ENCODE peak calls at places on chromosomes 2 and 18, in eight cellular contexts. T, S, K, D, E, W, Z and A are unnamed samples.

GRCh38 chr2:86258106-86258505 is 58.8 kb downstream of the MRPL35 start:
- DNase-seq in T (no peak), S (no peak), K (no peak), D (no peak), E (no peak), W (no peak), Z (no peak), A (no peak)

GRCh38 chr18:73741946-73742345 is 405.7 kb downstream of the FBXO15 start:
- DNase-seq in T (peak; percentile 44), S (no peak), K (no peak), D (no peak), E (no peak), W (no peak), Z (no peak), A (no peak)

GRCh38 chr2:102266204-102266603 is 45.2 kb upstream of the IL1RL1 start:
- DNase-seq in T (no peak), S (no peak), K (no peak), D (peak; percentile 70), E (no peak), W (no peak), Z (no peak), A (no peak)

GRCh38 chr18:48459016-48459415 is 49.8 kb upstream of the ZBTB7C start:
- DNase-seq in T (no peak), S (no peak), K (no peak), D (no peak), E (no peak), W (no peak), Z (no peak), A (no peak)

GRCh38 chr2:126990605-126991532 is 92.2 kb downstream of the TEX51 start:
- DNase-seq in T (no peak), S (no peak), K (no peak), D (no peak), E (no peak), W (no peak), Z (no peak), A (no peak)

GRCh38 chr2:122734756-122735155 is 979.3 kb downstream of the TSN start:
- DNase-seq in T (peak; percentile 24), S (no peak), K (no peak), D (no peak), E (no peak), W (no peak), Z (no peak), A (no peak)

GRCh38 chr18:79922971-79923411 is 28.5 kb downstream of the SLC66A2 start:
- DNase-seq in T (no peak), S (peak; percentile 11), K (peak; percentile 19), D (peak; percentile 56), E (no peak), W (peak; percentile 31), Z (no peak), A (no peak)

GRCh38 chr2:239714116-239714515 is 311.0 kb downstream of the NDUFA10 start:
- DNase-seq in T (no peak), S (no peak), K (peak; percentile 17), D (no peak), E (no peak), W (no peak), Z (no peak), A (no peak)

GRCh38 chr2:25650249-25650648 is 23.1 kb downstream of the DTNB start:
- DNase-seq in T (no peak), S (no peak), K (no peak), D (no peak), E (no peak), W (no peak), Z (no peak), A (no peak)

GRCh38 chr2:20164061-20164733 is 60.7 kb downstream of the SDC1 start:
- DNase-seq in T (peak; percentile 50), S (peak; percentile 5), K (no peak), D (no peak), E (no peak), W (no peak), Z (no peak), A (no peak)

GRCh38 chr2:130371723-130372054 is 15.8 kb downstream of the PTPN18 start:
- DNase-seq in T (peak; percentile 65), S (no peak), K (no peak), D (no peak), E (no peak), W (no peak), Z (no peak), A (no peak)

GRCh38 chr2:117801826-117802225 is 12.7 kb upstream of the DDX18 start:
- DNase-seq in T (peak; percentile 68), S (no peak), K (no peak), D (no peak), E (no peak), W (no peak), Z (no peak), A (no peak)

GRCh38 chr18:36818652-36819051 is 10.2 kb downstream of the TPGS2 start:
- DNase-seq in T (no peak), S (no peak), K (no peak), D (no peak), E (no peak), W (no peak), Z (no peak), A (no peak)

GRCh38 chr2:170518911-170519310 is 196.2 kb upstream of the SP5 start:
- DNase-seq in T (no peak), S (no peak), K (no peak), D (no peak), E (no peak), W (no peak), Z (no peak), A (no peak)

GRCh38 chr2:66507673-66508127 is 72.8 kb downstream of the MEIS1 start:
- DNase-seq in T (no peak), S (no peak), K (no peak), D (no peak), E (no peak), W (no peak), Z (no peak), A (peak; percentile 56)

GRCh38 chr18:13185675-13186198 is 32.8 kb upstream of the LDLRAD4 start:
- DNase-seq in T (no peak), S (no peak), K (no peak), D (peak; percentile 73), E (no peak), W (no peak), Z (no peak), A (no peak)

GRCh38 chr2:108396845-108397244 is 19.1 kb downstream of the SULT1C4 start:
- DNase-seq in T (peak; percentile 66), S (no peak), K (no peak), D (no peak), E (no peak), W (no peak), Z (no peak), A (peak; percentile 49)

GRCh38 chr2:235603659-235604058 is 109.8 kb downstream of the AGAP1 start:
- DNase-seq in T (no peak), S (no peak), K (no peak), D (no peak), E (no peak), W (no peak), Z (no peak), A (no peak)

GRCh38 chr2:219378167-219378851 is 9.4 kb downstream of the DNPEP start:
- DNase-seq in T (no peak), S (no peak), K (no peak), D (no peak), E (no peak), W (no peak), Z (no peak), A (no peak)

GRCh38 chr2:59184281-59185020 is 943.3 kb upstream of the FANCL start:
- DNase-seq in T (peak; percentile 45), S (no peak), K (no peak), D (no peak), E (no peak), W (no peak), Z (no peak), A (no peak)

GRCh38 chr2:122263746-122264145 is 508.3 kb downstream of the TSN start:
- DNase-seq in T (peak; percentile 16), S (no peak), K (no peak), D (no peak), E (no peak), W (no peak), Z (no peak), A (no peak)

GRCh38 chr2:217650716-217651360 is 352.0 kb downstream of the TNS1 start:
- DNase-seq in T (peak; percentile 75), S (peak; percentile 23), K (no peak), D (no peak), E (peak; percentile 29), W (no peak), Z (no peak), A (peak; percentile 66)

GRCh38 chr2:27281855-27282559 is at the start of gene TRIM54:
- DNase-seq in T (peak; percentile 56), S (no peak), K (no peak), D (no peak), E (no peak), W (no peak), Z (no peak), A (peak; percentile 84)
- H3K4me3 ChIP-seq in T (no peak within 1 kb of the TSS), S (no peak within 1 kb of the TSS), K (no peak within 1 kb of the TSS), D (peak within 1 kb of the TSS; percentile 62), E (no peak within 1 kb of the TSS), W (no peak within 1 kb of the TSS), Z (no peak within 1 kb of the TSS), A (peak within 1 kb of the TSS; percentile 20)

GRCh38 chr2:237705225-237705524 is 77.8 kb downstream of the LRRFIP1 start:
- DNase-seq in T (no peak), S (no peak), K (no peak), D (no peak), E (no peak), W (peak; percentile 46), Z (no peak), A (no peak)
- H3K4me1 ChIP-seq in T (peaks cover 44% of the 10 kb centered on the region), S (peaks cover 34% of the 10 kb centered on the region), K (peaks cover 88% of the 10 kb centered on the region), D (peaks cover 47% of the 10 kb centered on the region), E (peaks cover 44% of the 10 kb centered on the region), W (peaks cover 32% of the 10 kb centered on the region), Z (peaks cover 62% of the 10 kb centered on the region), A (peaks cover 2% of the 10 kb centered on the region)

DNA sequence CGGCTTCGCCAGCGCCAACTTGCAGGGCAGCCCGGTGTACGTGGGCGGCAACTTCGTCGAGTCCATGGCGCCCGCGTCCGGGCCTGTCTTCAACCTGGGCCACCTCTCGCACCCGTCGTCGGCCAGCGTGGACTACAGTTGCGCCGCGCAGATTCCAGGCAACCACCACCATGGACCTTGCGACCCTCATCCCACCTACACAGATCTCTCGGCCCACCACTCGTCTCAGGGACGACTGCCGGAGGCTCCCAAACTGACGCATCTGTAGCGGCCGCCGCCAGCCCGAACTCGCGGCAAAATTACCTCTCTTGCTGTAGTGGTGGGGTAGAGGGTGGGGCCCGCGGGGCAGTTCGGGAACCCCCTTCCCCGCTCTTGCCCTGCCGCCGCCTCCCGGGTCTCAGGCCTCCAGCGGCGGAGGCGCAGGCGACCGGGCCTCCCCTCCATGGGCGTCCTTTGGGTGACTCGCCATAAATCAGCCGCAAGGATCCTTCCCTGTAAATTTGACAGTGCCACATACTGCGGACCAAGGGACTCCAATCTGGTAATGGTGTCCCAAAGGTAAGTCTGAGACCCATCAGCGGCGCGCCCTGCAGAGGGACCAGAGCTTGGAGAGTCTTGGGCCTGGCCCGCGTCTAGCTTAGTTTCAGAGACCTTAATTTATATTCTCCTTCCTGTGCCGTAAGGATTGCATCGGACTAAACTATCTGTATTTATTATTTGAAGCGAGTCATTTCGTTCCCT is 15.1 kb downstream of the HOXD3 start:
- DNase-seq in T (no peak), S (no peak), K (no peak), D (no peak), E (no peak), W (no peak), Z (no peak), A (no peak)
- H3K27me3 ChIP-seq in T (no peaks in the 10 kb centered on the region), S (peaks cover 36% of the 10 kb centered on the region), K (peaks cover 100% of the 10 kb centered on the region), D (peaks cover 10% of the 10 kb centered on the region), E (peaks cover 53% of the 10 kb centered on the region), W (no peaks in the 10 kb centered on the region), Z (peaks cover 17% of the 10 kb centered on the region), A (no peaks in the 10 kb centered on the region)

DNA sequence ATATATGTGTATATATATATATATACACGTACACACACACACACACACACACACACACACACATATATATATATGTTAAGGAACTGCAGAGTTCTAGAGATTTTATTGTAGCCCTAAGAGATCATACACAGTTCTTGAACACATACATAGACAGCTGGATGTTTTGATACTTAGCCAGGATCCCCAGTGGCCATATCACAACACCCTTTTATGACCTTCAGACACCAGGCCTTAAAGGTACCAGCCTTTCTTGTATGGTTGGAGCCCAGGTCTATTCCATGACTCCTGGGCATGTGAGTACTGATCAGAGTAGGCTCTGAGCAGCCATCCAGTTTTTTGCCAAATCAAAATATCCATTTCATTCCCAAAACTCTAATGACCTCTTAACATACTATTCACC is 138.3 kb downstream of the MYO1B start:
- DNase-seq in T (no peak), S (no peak), K (no peak), D (no peak), E (no peak), W (no peak), Z (no peak), A (no peak)
- H3K4me3 ChIP-seq in T (no peak overlapping the region), S (no peak overlapping the region), K (no peak overlapping the region), D (no peak overlapping the region), E (no peak overlapping the region), W (no peak overlapping the region), Z (no peak overlapping the region), A (no peak overlapping the region)